ENCODE peak calls at places on chromosomes 6 and 20, in six cellular contexts. X, Y, T, C, M and R are unnamed samples. For H3K36me3, the result is how much of the 10 kb centered on the place peaks cover.

GRCh38 chr6:25035451-25036435 is 100.0 kb upstream of the RIPOR2 start:
- DNase-seq in T (no peak), M (no peak), X (peak), C (no peak), Y (peak), R (no peak)

GRCh38 chr20:1718604-1719384 is 61.2 kb upstream of the SIRPG start:
- DNase-seq in X (no peak), T (no peak), C (no peak), Y (no peak), M (no peak), R (no peak)

GRCh38 chr6:11189865-11190624 is 42.4 kb downstream of the NEDD9 start:
- DNase-seq in M (no peak), X (no peak), C (no peak), Y (no peak), T (no peak), R (no peak)

GRCh38 chr6:100803264-100803663 is 77.9 kb downstream of the ASCC3 start:
- DNase-seq in Y (no peak), M (peak), T (no peak), X (no peak), C (peak), R (peak)

GRCh38 chr6:13089296-13089994 is 238.9 kb downstream of the TBC1D7 start:
- DNase-seq in M (no peak), T (no peak), X (no peak), C (no peak), Y (no peak), R (no peak)

GRCh38 chr20:17743677-17744076 is 43.9 kb downstream of the BANF2 start:
- DNase-seq in T (no peak), X (no peak), C (no peak), Y (no peak), M (no peak), R (no peak)

GRCh38 chr6:107488174-107488874 is 1.6 kb upstream of the SOBP start:
- DNase-seq in Y (no peak), T (peak), C (no peak), X (peak), M (peak), R (no peak)

GRCh38 chr6:60867548-60867947 is 1418.5 kb downstream of the KHDRBS2 start:
- DNase-seq in X (no peak), T (no peak), C (no peak), M (no peak), Y (no peak), R (no peak)

GRCh38 chr6:105748737-105749161 is 337.4 kb upstream of the PRDM1 start:
- DNase-seq in T (no peak), C (peak), M (peak), Y (no peak), X (no peak), R (no peak)

GRCh38 chr20:667351-668034 is 8.1 kb downstream of the SCRT2 start:
- DNase-seq in C (peak), T (peak), Y (peak), M (peak), X (peak), R (no peak)

GRCh38 chr20:1370548-1371110 is 22.2 kb downstream of the FKBP1A start:
- DNase-seq in C (no peak), Y (no peak), X (no peak), T (no peak), M (no peak), R (no peak)

GRCh38 chr6:111777357-111777756 is 95.9 kb downstream of the FYN start:
- DNase-seq in M (no peak), X (no peak), C (no peak), Y (no peak), T (no peak), R (no peak)

GRCh38 chr20:41342474-41343464 is 2.1 kb downstream of the LPIN3 start:
- DNase-seq in M (no peak), Y (no peak), C (no peak), T (no peak), X (no peak), R (no peak)

GRCh38 chr6:164097557-164098398 is 683.3 kb downstream of the QKI start:
- DNase-seq in X (peak), C (no peak), M (no peak), T (peak), Y (no peak), R (no peak)

GRCh38 chr6:18562726-18563125 is 175.6 kb downstream of the RNF144B start:
- DNase-seq in C (no peak), T (no peak), M (no peak), X (no peak), Y (no peak), R (no peak)

GRCh38 chr6:153117986-153118886 is 12.8 kb downstream of the RGS17 start:
- DNase-seq in Y (no peak), X (no peak), T (no peak), M (no peak), C (no peak), R (no peak)

GRCh38 chr6:148532698-148533097 is 190.1 kb downstream of the SASH1 start:
- DNase-seq in Y (no peak), X (no peak), T (no peak), C (no peak), M (no peak), R (no peak)

GRCh38 chr20:51536116-51537069 is 6.1 kb downstream of the NFATC2 start:
- DNase-seq in M (no peak), X (no peak), C (no peak), Y (no peak), T (no peak), R (no peak)

GRCh38 chr20:1368448-1369199 is 24.2 kb downstream of the FKBP1A start:
- DNase-seq in Y (no peak), C (no peak), X (no peak), T (no peak), M (no peak), R (no peak)

GRCh38 chr6:106089981-106090380 is 3.8 kb downstream of the PRDM1 start:
- DNase-seq in M (no peak), Y (no peak), C (no peak), T (no peak), X (no peak), R (no peak)

GRCh38 chr6:101811108-101811507 is 417.6 kb downstream of the GRIK2 start:
- DNase-seq in M (no peak), Y (no peak), X (no peak), T (no peak), C (no peak), R (no peak)

GRCh38 chr6:5645903-5646302 is 360.8 kb downstream of the NRN1 start:
- DNase-seq in C (no peak), X (no peak), Y (peak), T (no peak), M (no peak), R (no peak)

GRCh38 chr20:17530716-17531536 is at the start of gene BFSP1:
- DNase-seq in T (peak), C (peak), X (peak), Y (no peak), M (peak), R (peak)

GRCh38 chr6:15986027-15986629 is 142.8 kb upstream of the MYLIP start:
- DNase-seq in T (no peak), C (no peak), M (no peak), X (no peak), Y (no peak), R (no peak)

GRCh38 chr6:6843057-6843627 is 254.6 kb downstream of the LY86 start:
- DNase-seq in Y (no peak), T (no peak), M (no peak), X (no peak), C (no peak), R (no peak)

GRCh38 chr6:75145211-75145610 is 60.6 kb downstream of the COL12A1 start:
- DNase-seq in Y (no peak), X (no peak), T (no peak), C (no peak), M (no peak), R (no peak)

GRCh38 chr6:115221185-115221584 is 839.5 kb downstream of the FRK start:
- DNase-seq in C (no peak), T (peak), X (no peak), M (no peak), Y (no peak), R (no peak)

GRCh38 chr6:110897433-110897832 is 22.8 kb downstream of the AMD1 start:
- DNase-seq in X (no peak), Y (no peak), C (no peak), T (no peak), M (no peak), R (no peak)

GRCh38 chr20:39605908-39606307 is 643.8 kb downstream of the DHX35 start:
- DNase-seq in C (no peak), T (no peak), M (no peak), Y (no peak), X (no peak), R (no peak)

GRCh38 chr6:140572129-140572528 is 1197.7 kb upstream of the CITED2 start:
- DNase-seq in X (no peak), C (no peak), T (no peak), M (no peak), Y (no peak), R (no peak)

GRCh38 chr6:13172294-13172693 is 156.0 kb downstream of the TBC1D7 start:
- DNase-seq in Y (no peak), C (no peak), M (no peak), X (no peak), T (no peak), R (no peak)

GRCh38 chr6:143555582-143555981 is 44.1 kb upstream of the FUCA2 start:
- DNase-seq in Y (no peak), T (no peak), X (no peak), M (no peak), C (no peak), R (no peak)

GRCh38 chr20:60764328-60764727 is 487.7 kb upstream of the CDH4 start:
- DNase-seq in Y (no peak), X (no peak), T (no peak), C (no peak), M (no peak), R (no peak)
- H3K36me3 ChIP-seq in Y (under half), X (under half), T (under half), C (under half), M (under half), R (under half)

GRCh38 chr20:48949304-48950170 is 28.0 kb downstream of the ARFGEF2 start:
- DNase-seq in T (peak), C (peak), Y (peak), M (no peak), X (peak), R (no peak)

GRCh38 chr20:48945840-48946514 is 24.5 kb downstream of the ARFGEF2 start:
- DNase-seq in C (peak), T (no peak), X (no peak), Y (no peak), M (no peak), R (peak)

GRCh38 chr20:48944663-48945297 is 23.3 kb downstream of the ARFGEF2 start:
- DNase-seq in T (no peak), M (no peak), Y (no peak), C (no peak), X (no peak), R (no peak)

GRCh38 chr20:48951646-48952045 is 30.1 kb downstream of the ARFGEF2 start:
- DNase-seq in Y (no peak), C (no peak), X (no peak), T (no peak), M (no peak), R (peak)

DNA sequence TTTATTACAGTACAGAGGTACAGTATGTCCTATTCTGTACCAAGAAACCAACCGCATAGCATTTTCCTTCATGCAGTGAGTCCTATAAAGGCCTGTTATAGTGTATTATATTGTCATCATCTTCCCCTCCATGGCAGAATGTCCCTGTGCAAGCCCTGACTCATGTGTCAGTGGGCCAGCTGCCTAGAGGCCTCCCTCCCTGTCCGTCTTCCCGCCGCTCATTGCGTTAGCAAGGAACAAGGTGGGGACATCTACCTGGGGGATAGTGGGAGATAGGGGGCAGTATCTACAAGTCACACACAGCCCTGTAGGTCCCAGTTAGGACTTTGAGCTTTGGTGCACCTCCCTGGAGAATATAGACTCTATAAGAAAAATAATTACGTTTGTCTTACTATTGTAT is 27.1 kb downstream of the ARFGEF2 start:
- DNase-seq in X (no peak), Y (no peak), C (no peak), M (no peak), T (no peak), R (no peak)
- H3K36me3 ChIP-seq in X (under half), Y (half or more), C (under half), M (under half), T (under half), R (under half)

GRCh38 chr20:4567172-4567571 is 154.5 kb upstream of the PRND start:
- DNase-seq in C (no peak), T (no peak), M (no peak), X (no peak), Y (no peak), R (no peak)

GRCh38 chr20:4569092-4569491 is 152.6 kb upstream of the PRND start:
- DNase-seq in X (no peak), T (no peak), M (no peak), Y (no peak), C (no peak), R (no peak)

GRCh38 chr20:4571759-4572531 is 149.8 kb upstream of the PRND start:
- DNase-seq in C (no peak), T (no peak), X (no peak), Y (no peak), M (no peak), R (no peak)

GRCh38 chr20:4568560-4568959 is 153.1 kb upstream of the PRND start:
- DNase-seq in C (no peak), T (no peak), M (no peak), Y (no peak), X (no peak), R (no peak)

DNA sequence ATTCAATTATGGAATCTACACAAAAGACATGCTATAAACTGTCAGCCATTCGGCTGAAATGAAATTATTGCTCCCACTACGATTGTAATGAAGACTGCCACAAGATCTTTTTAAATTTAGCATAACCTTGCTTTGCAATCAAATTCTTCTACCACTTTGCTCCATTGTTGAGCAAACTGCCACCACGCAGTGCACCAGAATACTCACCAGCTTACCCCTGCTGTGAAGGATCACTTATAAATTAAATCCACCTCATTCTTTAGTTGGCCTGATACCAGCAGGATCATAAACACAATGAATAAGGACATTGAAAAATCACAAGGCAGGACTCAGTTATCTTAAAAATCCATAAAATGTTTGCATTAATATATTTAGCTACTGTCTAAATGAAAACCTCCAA is 151.8 kb upstream of the PRND start:
- DNase-seq in Y (no peak), M (no peak), X (no peak), C (no peak), T (peak), R (no peak)
- H3K36me3 ChIP-seq in Y (under half), M (under half), X (under half), C (under half), T (under half), R (under half)

GRCh38 chr20:2864626-2865025 is 8.7 kb upstream of the PTPRA start:
- DNase-seq in Y (no peak), T (no peak), X (no peak), M (no peak), C (no peak), R (no peak)
- H3K36me3 ChIP-seq in Y (under half), T (under half), X (under half), M (under half), C (under half), R (under half)

GRCh38 chr20:45077559-45077958 is 23.4 kb downstream of the KCNS1 start:
- DNase-seq in M (no peak), X (no peak), C (no peak), T (no peak), Y (no peak), R (no peak)
- H3K36me3 ChIP-seq in M (under half), X (under half), C (under half), T (under half), Y (under half), R (under half)

GRCh38 chr6:158619922-158620801 is 24.4 kb downstream of the DYNLT1 start:
- DNase-seq in T (no peak), X (no peak), Y (no peak), C (no peak), M (peak), R (no peak)

GRCh38 chr6:158624684-158625682 is 19.6 kb downstream of the DYNLT1 start:
- DNase-seq in X (no peak), M (peak), Y (no peak), T (no peak), C (no peak), R (no peak)

GRCh38 chr6:158620963-158621693 is 23.4 kb downstream of the DYNLT1 start:
- DNase-seq in C (no peak), Y (no peak), M (peak), T (no peak), X (no peak), R (no peak)

GRCh38 chr6:158622545-158623190 is 21.9 kb downstream of the DYNLT1 start:
- DNase-seq in T (no peak), C (no peak), M (peak), Y (no peak), X (no peak), R (no peak)

DNA sequence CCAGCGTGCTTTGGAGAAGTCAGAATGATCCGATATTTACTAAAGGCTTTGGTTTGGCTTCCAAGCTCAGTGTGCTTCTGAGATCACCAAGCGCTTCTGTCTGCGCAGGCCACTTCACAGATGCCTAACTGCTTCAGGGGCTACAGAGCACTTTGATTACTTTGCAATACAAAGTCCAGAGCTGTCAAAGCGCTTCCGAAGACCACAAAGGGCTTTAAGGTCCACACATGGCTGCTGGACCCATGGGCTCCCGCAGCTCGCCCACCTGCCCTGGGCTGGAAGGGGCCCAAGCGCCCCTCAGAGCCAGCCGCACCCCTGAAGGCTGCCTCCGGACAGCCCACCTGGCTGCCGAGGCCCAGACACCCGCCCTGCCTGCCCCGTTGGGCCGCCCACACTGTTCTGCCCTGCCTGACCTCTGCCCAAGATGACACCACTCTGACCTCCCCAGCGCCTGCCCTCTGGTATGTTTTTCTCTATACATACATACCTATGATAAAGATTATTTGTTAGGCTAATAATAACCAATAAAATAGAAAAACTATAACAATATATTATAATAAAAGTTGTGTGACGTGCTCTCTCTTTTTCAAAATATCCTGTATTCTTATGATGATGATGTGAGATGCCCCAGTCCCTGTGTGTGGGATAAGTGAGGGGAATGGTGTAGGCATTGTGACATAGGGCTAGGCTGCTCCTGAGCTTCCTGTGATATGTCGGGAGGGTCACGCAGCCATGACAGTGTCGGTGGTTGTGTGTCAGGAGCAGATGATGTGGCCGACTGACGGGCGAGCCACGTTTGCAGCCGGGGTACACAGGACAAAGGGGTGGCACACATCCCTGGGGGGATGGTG is 22.6 kb downstream of the DYNLT1 start:
- DNase-seq in C (no peak), T (no peak), M (peak), Y (no peak), X (no peak), R (no peak)
- H3K36me3 ChIP-seq in C (under half), T (under half), M (under half), Y (half or more), X (under half), R (under half)

GRCh38 chr20:48953653-48954052 is 32.1 kb downstream of the ARFGEF2 start:
- DNase-seq in M (no peak), C (no peak), T (no peak), Y (no peak), X (peak), R (no peak)

GRCh38 chr20:48956052-48956451 is 34.5 kb downstream of the ARFGEF2 start:
- DNase-seq in C (no peak), T (no peak), X (no peak), M (no peak), Y (no peak), R (no peak)

GRCh38 chr20:48952656-48953055 is 31.1 kb downstream of the ARFGEF2 start:
- DNase-seq in Y (no peak), M (no peak), T (no peak), X (peak), C (no peak), R (no peak)

DNA sequence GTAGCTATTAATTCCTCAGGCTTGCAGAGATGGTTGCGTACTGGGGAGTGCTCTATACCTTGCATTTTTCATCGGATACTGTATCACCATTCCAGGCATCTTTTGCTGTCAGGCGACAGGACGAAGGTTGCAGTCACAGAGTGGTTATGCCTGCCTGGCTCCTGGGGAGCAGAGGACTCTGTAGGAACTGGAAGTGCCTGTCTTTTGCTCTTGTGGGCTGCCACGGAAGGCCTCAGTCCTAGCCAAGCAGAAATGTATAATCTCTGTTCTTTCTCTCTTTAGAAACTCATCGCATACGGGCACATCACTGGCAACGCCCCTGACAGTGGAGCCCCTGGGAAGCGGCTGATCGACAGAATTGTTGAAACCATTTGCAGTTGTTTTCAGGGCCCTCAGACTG is 29.5 kb downstream of the ARFGEF2 start:
- DNase-seq in M (no peak), Y (no peak), C (no peak), X (no peak), T (no peak), R (no peak)
- H3K36me3 ChIP-seq in M (half or more), Y (half or more), C (under half), X (under half), T (under half), R (under half)

DNA sequence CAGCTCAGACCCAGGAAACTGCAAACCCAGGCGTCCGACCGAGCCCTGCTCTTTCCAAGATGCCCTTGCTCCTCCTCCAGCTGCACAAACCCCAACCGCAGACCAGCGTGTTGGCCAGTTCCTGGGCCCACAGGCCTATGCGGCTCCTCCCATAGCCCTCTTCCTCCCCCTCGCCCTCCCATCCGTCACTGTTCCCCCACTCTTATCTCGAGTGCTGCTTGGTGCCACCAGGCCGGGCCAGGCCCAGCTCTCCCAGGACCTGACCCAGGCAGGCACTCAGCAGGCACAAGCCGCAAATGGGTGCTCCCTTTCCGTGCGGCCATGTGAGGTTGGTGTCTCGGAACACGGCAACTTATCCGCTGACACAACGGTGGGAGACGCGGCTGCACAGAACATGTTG is 28.6 kb downstream of the ADRM1 start:
- DNase-seq in X (no peak), M (no peak), Y (no peak), C (no peak), T (no peak), R (no peak)
- H3K36me3 ChIP-seq in X (under half), M (under half), Y (half or more), C (half or more), T (under half), R (under half)

GRCh38 chr6:44410363-44410762 is 22.9 kb downstream of the CDC5L start:
- DNase-seq in M (no peak), Y (no peak), T (no peak), X (no peak), C (no peak), R (no peak)
- H3K36me3 ChIP-seq in M (half or more), Y (half or more), T (under half), X (under half), C (under half), R (under half)

GRCh38 chr20:32793059-32793458 is 26.7 kb upstream of the MAPRE1 start:
- DNase-seq in C (no peak), M (no peak), X (no peak), T (no peak), Y (no peak), R (no peak)
- H3K36me3 ChIP-seq in C (under half), M (under half), X (under half), T (under half), Y (half or more), R (under half)